ENCODE peak calls at places on chromosomes 16 and 17, in seven cellular contexts. One of them, this sample, is unnamed.

GRCh38 chr17:1714980-1715802 is 5.0 kb upstream of the TLCD2 start:
- DNase-seq in heart left ventricle: peak
- DNase-seq in uterus: peak
- DNase-seq in esophagus squamous epithelium: no peak
- DNase-seq in IMR-90: peak
- DNase-seq in A549: peak
- DNase-seq in NB4: peak
- DNase-seq in this sample: peak

GRCh38 chr16:77273-77806 is 685 bp upstream of the MPG start:
- DNase-seq in uterus: peak
- DNase-seq in NB4: peak
- DNase-seq in IMR-90: peak
- DNase-seq in A549: peak
- DNase-seq in heart left ventricle: peak
- DNase-seq in esophagus squamous epithelium: no peak
- DNase-seq in this sample: no peak

GRCh38 chr17:73962308-73962707 is 241.2 kb upstream of the RPL38 start:
- DNase-seq in NB4: no peak
- DNase-seq in uterus: no peak
- DNase-seq in IMR-90: no peak
- DNase-seq in A549: no peak
- DNase-seq in heart left ventricle: no peak
- DNase-seq in esophagus squamous epithelium: no peak
- DNase-seq in this sample: no peak

GRCh38 chr17:28963212-28963611 is 11.9 kb upstream of the PHF12 start:
- DNase-seq in NB4: no peak
- DNase-seq in A549: no peak
- DNase-seq in esophagus squamous epithelium: no peak
- DNase-seq in uterus: no peak
- DNase-seq in IMR-90: peak
- DNase-seq in heart left ventricle: no peak
- DNase-seq in this sample: no peak

GRCh38 chr16:71711789-71712188 is 12.7 kb downstream of the PHLPP2 start:
- DNase-seq in esophagus squamous epithelium: no peak
- DNase-seq in heart left ventricle: no peak
- DNase-seq in A549: no peak
- DNase-seq in NB4: no peak
- DNase-seq in IMR-90: no peak
- DNase-seq in uterus: no peak
- DNase-seq in this sample: no peak

GRCh38 chr17:40019140-40019991 is 4.1 kb downstream of the CSF3 start:
- DNase-seq in NB4: no peak
- DNase-seq in IMR-90: peak
- DNase-seq in uterus: peak
- DNase-seq in heart left ventricle: no peak
- DNase-seq in esophagus squamous epithelium: no peak
- DNase-seq in A549: no peak
- DNase-seq in this sample: no peak

GRCh38 chr16:7509919-7510705 is 177.5 kb downstream of the RBFOX1 start:
- DNase-seq in esophagus squamous epithelium: no peak
- DNase-seq in IMR-90: no peak
- DNase-seq in uterus: no peak
- DNase-seq in NB4: no peak
- DNase-seq in heart left ventricle: no peak
- DNase-seq in A549: no peak
- DNase-seq in this sample: no peak

GRCh38 chr17:13601776-13602551 is at the start of gene HS3ST3A1:
- DNase-seq in esophagus squamous epithelium: no peak
- DNase-seq in IMR-90: peak
- DNase-seq in NB4: peak
- DNase-seq in uterus: peak
- DNase-seq in A549: no peak
- DNase-seq in heart left ventricle: peak
- DNase-seq in this sample: peak

GRCh38 chr17:74179576-74179975 is 23.9 kb upstream of the RPL38 start:
- DNase-seq in NB4: no peak
- DNase-seq in IMR-90: no peak
- DNase-seq in A549: no peak
- DNase-seq in uterus: no peak
- DNase-seq in esophagus squamous epithelium: no peak
- DNase-seq in heart left ventricle: no peak
- DNase-seq in this sample: no peak

GRCh38 chr17:4318186-4318585 is 48.3 kb downstream of the UBE2G1 start:
- DNase-seq in NB4: no peak
- DNase-seq in A549: no peak
- DNase-seq in heart left ventricle: no peak
- DNase-seq in uterus: no peak
- DNase-seq in esophagus squamous epithelium: no peak
- DNase-seq in IMR-90: no peak
- DNase-seq in this sample: no peak

GRCh38 chr16:18932243-18932997 is 6.2 kb upstream of the SMG1 start:
- DNase-seq in esophagus squamous epithelium: no peak
- DNase-seq in NB4: no peak
- DNase-seq in IMR-90: peak
- DNase-seq in uterus: no peak
- DNase-seq in heart left ventricle: no peak
- DNase-seq in A549: no peak
- DNase-seq in this sample: no peak

GRCh38 chr17:7129311-7129710 is 14.7 kb upstream of the ASGR2 start:
- DNase-seq in NB4: no peak
- DNase-seq in esophagus squamous epithelium: no peak
- DNase-seq in A549: no peak
- DNase-seq in IMR-90: no peak
- DNase-seq in heart left ventricle: no peak
- DNase-seq in uterus: no peak
- DNase-seq in this sample: no peak

GRCh38 chr17:3891626-3892094 is 1.2 kb downstream of the CAMKK1 start:
- DNase-seq in heart left ventricle: no peak
- DNase-seq in esophagus squamous epithelium: no peak
- DNase-seq in uterus: no peak
- DNase-seq in A549: no peak
- DNase-seq in NB4: no peak
- DNase-seq in IMR-90: peak
- DNase-seq in this sample: no peak

GRCh38 chr17:4249452-4250029 is 14.2 kb downstream of the ANKFY1 start:
- DNase-seq in heart left ventricle: no peak
- DNase-seq in uterus: no peak
- DNase-seq in A549: peak
- DNase-seq in NB4: peak
- DNase-seq in esophagus squamous epithelium: no peak
- DNase-seq in IMR-90: peak
- DNase-seq in this sample: no peak

GRCh38 chr16:65049679-65050078 is 72.2 kb downstream of the CDH11 start:
- DNase-seq in esophagus squamous epithelium: no peak
- DNase-seq in uterus: no peak
- DNase-seq in NB4: no peak
- DNase-seq in A549: no peak
- DNase-seq in heart left ventricle: no peak
- DNase-seq in IMR-90: no peak
- DNase-seq in this sample: no peak

DNA sequence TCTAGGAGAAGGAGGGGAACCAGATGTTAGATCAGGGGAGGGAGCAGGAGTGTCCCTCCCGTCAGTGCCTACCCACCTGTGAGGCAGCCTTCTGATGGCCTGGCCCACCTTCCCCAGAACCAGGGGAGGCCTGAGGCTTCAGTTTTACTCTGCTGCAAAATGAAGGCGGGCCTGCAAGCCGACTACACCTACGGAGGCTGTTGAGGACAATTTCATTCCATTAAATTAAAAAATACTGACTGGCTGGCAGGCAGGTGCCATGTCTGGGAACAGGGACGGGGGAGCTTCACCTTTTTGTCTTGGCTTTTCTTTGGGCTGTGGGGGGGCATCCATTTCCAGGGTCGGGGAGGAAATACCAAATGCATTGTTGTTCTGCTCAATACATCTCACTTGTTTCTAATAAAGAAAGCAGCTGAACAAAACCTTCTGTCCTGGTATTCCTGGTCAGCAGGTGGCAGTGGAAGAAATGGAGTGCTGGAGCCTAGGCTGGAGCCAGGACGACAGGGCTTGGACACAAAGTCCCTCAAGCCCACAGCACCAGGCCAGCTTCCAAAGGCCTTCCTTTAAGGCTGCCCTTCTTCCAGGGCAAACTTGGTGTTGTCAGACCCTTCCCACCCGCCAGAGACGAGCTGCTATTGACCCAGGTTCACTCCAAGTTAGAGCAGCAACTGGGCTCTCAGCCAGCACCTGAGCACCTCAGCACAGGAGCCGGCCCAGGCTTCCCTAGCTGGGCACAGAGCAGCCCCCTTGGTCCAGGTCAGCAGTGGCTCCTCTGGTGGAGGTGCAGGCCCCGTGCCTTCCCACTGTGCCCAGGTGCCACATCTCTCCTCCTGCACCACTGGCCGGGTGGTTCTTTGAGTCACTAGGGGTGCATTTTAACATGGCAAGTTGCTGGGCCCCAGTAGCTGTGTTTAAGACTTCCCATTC is 23.5 kb downstream of the PLCD3 start:
- DNase-seq in esophagus squamous epithelium: no peak
- DNase-seq in uterus: no peak
- DNase-seq in heart left ventricle: no peak
- DNase-seq in NB4: no peak
- DNase-seq in IMR-90: no peak
- DNase-seq in A549: no peak
- DNase-seq in this sample: no peak
- TF ChIP-seq CTCF in esophagus squamous epithelium: no peak
- TF ChIP-seq CTCF in uterus: no peak
- TF ChIP-seq CTCF in heart left ventricle: no peak
- TF ChIP-seq CTCF in NB4: no peak
- TF ChIP-seq CTCF in IMR-90: peak
- TF ChIP-seq CTCF in A549: peak
- TF ChIP-seq CTCF in this sample: no peak

DNA sequence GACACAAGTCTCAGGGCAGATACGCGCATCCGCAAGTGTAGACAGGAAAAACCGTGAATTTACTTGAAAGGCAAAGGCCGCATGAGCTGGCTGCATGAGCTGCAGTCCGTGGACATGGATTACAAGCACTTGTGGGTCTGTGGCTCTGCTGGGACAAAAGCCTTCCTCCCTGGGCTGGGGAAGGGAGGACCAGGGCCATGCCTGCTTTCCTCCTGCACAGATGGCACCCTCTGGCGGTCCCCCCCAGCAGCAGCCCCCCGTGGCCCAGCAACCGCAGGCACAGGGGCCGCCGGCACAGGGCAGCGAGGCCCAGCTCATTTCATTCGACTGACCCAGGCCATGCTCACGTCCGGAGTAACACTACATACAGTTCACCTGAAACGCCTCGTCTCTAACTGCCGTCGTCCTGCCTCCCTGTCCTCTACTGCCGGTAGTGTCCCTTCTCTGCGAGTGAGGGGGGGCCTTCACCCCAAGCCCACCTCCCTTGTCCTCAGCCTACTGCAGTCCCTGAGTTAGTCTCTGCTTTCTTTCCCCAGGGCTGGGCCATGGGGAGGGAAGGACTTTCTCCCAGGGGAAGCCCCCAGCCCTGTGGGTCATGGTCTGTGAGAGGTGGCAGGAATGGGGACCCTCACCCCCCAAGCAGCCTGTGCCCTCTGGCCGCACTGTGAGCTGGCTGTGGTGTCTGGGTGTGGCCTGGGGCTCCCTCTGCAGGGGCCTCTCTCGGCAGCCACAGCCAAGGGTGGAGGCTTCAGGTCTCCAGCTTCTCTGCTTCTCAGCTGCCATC is 1.7 kb upstream of the MRPL12 start:
- DNase-seq in uterus: no peak
- DNase-seq in esophagus squamous epithelium: no peak
- DNase-seq in IMR-90: no peak
- DNase-seq in heart left ventricle: no peak
- DNase-seq in NB4: peak
- DNase-seq in A549: no peak
- DNase-seq in this sample: no peak
- TF ChIP-seq POLR2A in uterus: no peak
- TF ChIP-seq POLR2A in esophagus squamous epithelium: no peak
- TF ChIP-seq POLR2A in IMR-90: no peak
- TF ChIP-seq POLR2A in heart left ventricle: no peak
- TF ChIP-seq POLR2A in NB4: no peak
- TF ChIP-seq POLR2A in A549: no peak
- TF ChIP-seq POLR2A in this sample: no peak

GRCh38 chr17:45200701-45201100 is 21.0 kb upstream of the FMNL1 start:
- DNase-seq in NB4: peak
- DNase-seq in heart left ventricle: peak
- DNase-seq in IMR-90: no peak
- DNase-seq in uterus: no peak
- DNase-seq in esophagus squamous epithelium: no peak
- DNase-seq in A549: no peak
- DNase-seq in this sample: no peak
- TF ChIP-seq CTCF in NB4: peak
- TF ChIP-seq CTCF in heart left ventricle: no peak
- TF ChIP-seq CTCF in IMR-90: no peak
- TF ChIP-seq CTCF in uterus: no peak
- TF ChIP-seq CTCF in esophagus squamous epithelium: no peak
- TF ChIP-seq CTCF in A549: no peak
- TF ChIP-seq CTCF in this sample: no peak

GRCh38 chr16:56631197-56631596 is 1.3 kb upstream of the MT1M start:
- DNase-seq in heart left ventricle: no peak
- DNase-seq in NB4: no peak
- DNase-seq in uterus: no peak
- DNase-seq in esophagus squamous epithelium: no peak
- DNase-seq in A549: no peak
- DNase-seq in IMR-90: no peak
- DNase-seq in this sample: no peak

GRCh38 chr16:56633535-56633934 is 1.1 kb downstream of the MT1M start:
- DNase-seq in heart left ventricle: no peak
- DNase-seq in uterus: no peak
- DNase-seq in esophagus squamous epithelium: no peak
- DNase-seq in IMR-90: no peak
- DNase-seq in NB4: no peak
- DNase-seq in A549: no peak
- DNase-seq in this sample: no peak

GRCh38 chr16:56631832-56632159 is 663 bp upstream of the MT1M start:
- DNase-seq in heart left ventricle: no peak
- DNase-seq in uterus: no peak
- DNase-seq in A549: no peak
- DNase-seq in IMR-90: no peak
- DNase-seq in NB4: no peak
- DNase-seq in esophagus squamous epithelium: no peak
- DNase-seq in this sample: no peak

GRCh38 chr16:56632848-56633365 is 448 bp downstream of the MT1M start:
- DNase-seq in IMR-90: no peak
- DNase-seq in heart left ventricle: no peak
- DNase-seq in A549: no peak
- DNase-seq in uterus: no peak
- DNase-seq in esophagus squamous epithelium: no peak
- DNase-seq in NB4: no peak
- DNase-seq in this sample: no peak

DNA sequence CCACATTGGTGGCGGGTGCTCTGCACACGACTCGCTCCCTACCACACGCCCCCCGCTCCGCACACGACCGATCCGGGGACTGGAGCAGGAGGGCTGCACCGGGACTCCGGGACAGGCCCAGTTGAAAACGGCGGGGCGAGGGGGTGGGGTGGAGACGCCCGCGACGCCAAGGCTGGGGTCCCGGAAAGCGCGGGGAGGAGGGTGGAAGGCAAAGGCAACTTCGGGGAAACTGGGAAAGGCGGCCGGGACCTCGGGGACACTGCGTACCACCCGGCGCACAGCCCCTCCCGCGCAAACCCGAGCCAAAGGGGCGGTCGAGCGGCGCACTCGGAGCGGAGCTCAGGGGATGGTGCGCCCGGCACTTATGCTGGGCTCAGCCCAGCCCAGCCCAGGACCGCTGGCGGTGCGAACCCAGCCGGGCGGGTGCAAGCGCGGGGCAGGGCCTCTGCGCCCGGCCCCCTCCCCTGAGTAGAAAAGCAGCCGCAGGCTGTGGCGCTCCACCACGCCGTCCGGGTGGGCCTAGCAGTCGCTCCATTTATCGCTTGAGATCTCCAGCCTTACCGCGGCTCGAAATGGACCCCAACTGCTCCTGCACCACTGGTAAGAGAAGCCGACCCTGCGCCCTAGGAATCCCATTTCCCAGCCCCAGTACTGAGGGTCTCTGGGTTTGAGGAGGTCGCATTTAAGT is at the start of gene MT1M:
- DNase-seq in IMR-90: no peak
- DNase-seq in NB4: no peak
- DNase-seq in heart left ventricle: peak
- DNase-seq in uterus: peak
- DNase-seq in esophagus squamous epithelium: no peak
- DNase-seq in A549: no peak
- DNase-seq in this sample: peak
- TF ChIP-seq POLR2A in IMR-90: no peak
- TF ChIP-seq POLR2A in NB4: no peak
- TF ChIP-seq POLR2A in heart left ventricle: peak
- TF ChIP-seq POLR2A in uterus: no peak
- TF ChIP-seq POLR2A in esophagus squamous epithelium: no peak
- TF ChIP-seq POLR2A in A549: no peak
- TF ChIP-seq POLR2A in this sample: peak

This sample was measured in prostate gland.